ENCODE peak calls at places on chromosomes 2 and 18, in four cellular contexts. One of them, this sample, is unnamed. For H3K27me3, the result is how much of the 10 kb centered on the place peaks cover.

GRCh38 chr2:37829616-37830385 is 95.3 kb upstream of the RMDN2 start:
- DNase-seq in pancreas: no peak
- DNase-seq in lung: no peak
- DNase-seq in spleen: no peak
- DNase-seq in this sample: no peak

GRCh38 chr18:32930695-32931301 is 158.0 kb upstream of the KLHL14 start:
- DNase-seq in pancreas: no peak
- DNase-seq in lung: no peak
- DNase-seq in spleen: no peak
- DNase-seq in this sample: no peak

GRCh38 chr2:231687133-231687852 is 21.0 kb upstream of the PTMA start:
- DNase-seq in lung: peak
- DNase-seq in pancreas: no peak
- DNase-seq in spleen: peak
- DNase-seq in this sample: peak

GRCh38 chr2:218400167-218400929 is 680 bp downstream of the CTDSP1 start:
- DNase-seq in pancreas: peak
- DNase-seq in lung: peak
- DNase-seq in spleen: peak
- DNase-seq in this sample: peak

GRCh38 chr2:60213865-60214657 is 339.4 kb downstream of the BCL11A start:
- DNase-seq in pancreas: peak
- DNase-seq in spleen: no peak
- DNase-seq in lung: peak
- DNase-seq in this sample: no peak

GRCh38 chr2:212005077-212005671 is 533.4 kb downstream of the ERBB4 start:
- DNase-seq in spleen: no peak
- DNase-seq in lung: peak
- DNase-seq in pancreas: no peak
- DNase-seq in this sample: no peak

GRCh38 chr18:9992300-9992987 is 78.6 kb downstream of the VAPA start:
- DNase-seq in lung: peak
- DNase-seq in spleen: no peak
- DNase-seq in pancreas: no peak
- DNase-seq in this sample: no peak

GRCh38 chr2:8861797-8862196 is 24.4 kb upstream of the KIDINS220 start:
- DNase-seq in spleen: no peak
- DNase-seq in pancreas: no peak
- DNase-seq in lung: no peak
- DNase-seq in this sample: no peak

GRCh38 chr2:19900536-19901200 is 1.1 kb downstream of the TTC32 start:
- DNase-seq in spleen: no peak
- DNase-seq in pancreas: no peak
- DNase-seq in lung: no peak
- DNase-seq in this sample: no peak

GRCh38 chr2:73896362-73897239 is 3.8 kb downstream of the ACTG2 start:
- DNase-seq in spleen: no peak
- DNase-seq in pancreas: peak
- DNase-seq in lung: no peak
- DNase-seq in this sample: no peak

GRCh38 chr2:191665286-191665685 is 12.7 kb upstream of the NABP1 start:
- DNase-seq in lung: no peak
- DNase-seq in pancreas: no peak
- DNase-seq in spleen: no peak
- DNase-seq in this sample: no peak

GRCh38 chr2:157291018-157291417 is 33.5 kb downstream of the GALNT5 start:
- DNase-seq in spleen: no peak
- DNase-seq in lung: no peak
- DNase-seq in pancreas: no peak
- DNase-seq in this sample: no peak

GRCh38 chr2:225994748-225995405 is 595.4 kb downstream of the NYAP2 start:
- DNase-seq in pancreas: no peak
- DNase-seq in lung: no peak
- DNase-seq in spleen: no peak
- DNase-seq in this sample: no peak

GRCh38 chr2:167759531-167759930 is 487.9 kb downstream of the STK39 start:
- DNase-seq in spleen: no peak
- DNase-seq in pancreas: no peak
- DNase-seq in lung: no peak
- DNase-seq in this sample: no peak

GRCh38 chr2:113200236-113200635 is 26.5 kb downstream of the PSD4 start:
- DNase-seq in spleen: peak
- DNase-seq in pancreas: no peak
- DNase-seq in lung: no peak
- DNase-seq in this sample: no peak

GRCh38 chr2:178523596-178524134 is 43.4 kb downstream of the PLEKHA3 start:
- DNase-seq in lung: no peak
- DNase-seq in pancreas: no peak
- DNase-seq in spleen: no peak
- DNase-seq in this sample: no peak

DNA sequence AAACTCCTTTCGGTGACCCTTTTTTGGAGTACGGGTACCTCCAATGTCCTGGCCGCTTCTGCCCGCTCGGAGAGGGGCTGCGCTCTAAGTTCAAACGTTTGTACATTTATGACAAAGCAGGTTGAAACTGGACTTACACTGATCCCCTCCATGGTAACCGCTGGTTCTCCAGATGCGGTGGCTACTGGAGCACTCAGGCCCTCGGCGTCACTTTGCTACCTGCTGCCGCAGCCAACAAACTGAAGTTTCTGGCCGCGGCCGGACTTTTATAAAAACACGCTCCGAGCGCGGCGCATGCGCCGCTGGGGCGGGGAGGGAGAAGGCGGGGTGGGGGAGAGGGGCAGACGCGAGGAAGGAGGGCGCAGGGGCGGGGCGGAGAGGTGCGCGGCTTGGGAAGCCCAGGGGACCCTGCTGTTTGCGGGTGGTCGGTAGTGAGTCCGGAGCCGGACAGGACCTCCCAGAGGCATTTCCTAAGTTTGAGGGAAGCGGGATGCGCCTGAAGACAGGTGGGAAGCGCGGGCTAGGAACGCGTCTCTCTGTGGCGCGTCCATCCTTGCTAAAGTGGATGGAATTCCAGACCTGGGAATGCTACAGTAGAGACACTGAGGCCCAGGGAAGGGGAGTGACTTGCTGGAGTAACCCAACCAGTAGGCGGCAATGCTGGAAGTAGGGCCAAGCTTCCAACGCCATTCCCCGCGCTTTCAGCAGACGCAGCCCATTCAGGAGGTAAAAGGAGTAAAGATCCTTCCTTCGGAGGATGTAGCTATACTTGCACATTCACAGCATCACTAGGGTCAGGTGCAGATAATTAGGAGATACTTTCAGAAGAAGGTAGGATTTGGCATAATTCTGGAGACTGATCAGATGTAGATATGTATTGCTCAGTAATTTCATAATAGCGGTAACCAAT is at the start of gene CXCR4:
- DNase-seq in lung: peak
- DNase-seq in pancreas: peak
- DNase-seq in spleen: peak
- DNase-seq in this sample: peak
- H3K4me3 ChIP-seq in lung: peak
- H3K4me3 ChIP-seq in pancreas: peak
- H3K4me3 ChIP-seq in spleen: peak
- H3K4me3 ChIP-seq in this sample: peak

GRCh38 chr18:75782826-75783225 is 355.3 kb upstream of the SMIM21 start:
- DNase-seq in spleen: no peak
- DNase-seq in pancreas: no peak
- DNase-seq in lung: no peak
- DNase-seq in this sample: no peak

GRCh38 chr18:75783816-75784215 is 356.3 kb upstream of the SMIM21 start:
- DNase-seq in lung: no peak
- DNase-seq in spleen: no peak
- DNase-seq in pancreas: no peak
- DNase-seq in this sample: no peak

GRCh38 chr18:75779450-75779849 is 351.9 kb upstream of the SMIM21 start:
- DNase-seq in lung: no peak
- DNase-seq in pancreas: no peak
- DNase-seq in spleen: no peak
- DNase-seq in this sample: no peak

GRCh38 chr18:75777630-75778029 is 350.1 kb upstream of the SMIM21 start:
- DNase-seq in lung: no peak
- DNase-seq in pancreas: no peak
- DNase-seq in spleen: no peak
- DNase-seq in this sample: no peak

DNA sequence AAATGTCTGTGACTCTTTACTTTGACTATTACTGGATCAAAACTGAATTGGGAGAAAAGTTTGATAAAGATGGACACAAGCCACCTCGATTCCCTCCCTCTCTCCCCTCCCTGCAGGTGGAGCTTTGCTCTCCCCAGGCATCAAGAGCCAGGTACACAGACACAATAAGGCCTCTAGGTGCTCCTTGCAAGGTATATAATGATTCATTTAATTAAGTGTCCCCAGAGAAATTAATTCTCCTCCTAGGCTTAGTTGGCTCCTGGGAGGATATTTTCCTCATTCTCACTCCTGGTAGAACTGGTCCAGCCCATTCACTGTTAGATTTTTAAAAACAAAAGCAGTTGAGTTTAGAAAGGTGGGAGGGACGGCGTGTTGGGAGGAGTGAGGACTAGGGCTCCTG is 352.4 kb upstream of the SMIM21 start:
- DNase-seq in spleen: no peak
- DNase-seq in pancreas: no peak
- DNase-seq in lung: no peak
- DNase-seq in this sample: no peak
- H3K27me3 ChIP-seq in spleen: under half
- H3K27me3 ChIP-seq in pancreas: under half
- H3K27me3 ChIP-seq in lung: under half
- H3K27me3 ChIP-seq in this sample: under half

GRCh38 chr2:44254023-44254422 is 21.3 kb upstream of the SLC3A1 start:
- DNase-seq in lung: no peak
- DNase-seq in spleen: no peak
- DNase-seq in pancreas: no peak
- DNase-seq in this sample: no peak
- TF ChIP-seq CTCF in lung: no peak
- TF ChIP-seq CTCF in spleen: no peak
- TF ChIP-seq CTCF in pancreas: no peak
- TF ChIP-seq CTCF in this sample: no peak

DNA sequence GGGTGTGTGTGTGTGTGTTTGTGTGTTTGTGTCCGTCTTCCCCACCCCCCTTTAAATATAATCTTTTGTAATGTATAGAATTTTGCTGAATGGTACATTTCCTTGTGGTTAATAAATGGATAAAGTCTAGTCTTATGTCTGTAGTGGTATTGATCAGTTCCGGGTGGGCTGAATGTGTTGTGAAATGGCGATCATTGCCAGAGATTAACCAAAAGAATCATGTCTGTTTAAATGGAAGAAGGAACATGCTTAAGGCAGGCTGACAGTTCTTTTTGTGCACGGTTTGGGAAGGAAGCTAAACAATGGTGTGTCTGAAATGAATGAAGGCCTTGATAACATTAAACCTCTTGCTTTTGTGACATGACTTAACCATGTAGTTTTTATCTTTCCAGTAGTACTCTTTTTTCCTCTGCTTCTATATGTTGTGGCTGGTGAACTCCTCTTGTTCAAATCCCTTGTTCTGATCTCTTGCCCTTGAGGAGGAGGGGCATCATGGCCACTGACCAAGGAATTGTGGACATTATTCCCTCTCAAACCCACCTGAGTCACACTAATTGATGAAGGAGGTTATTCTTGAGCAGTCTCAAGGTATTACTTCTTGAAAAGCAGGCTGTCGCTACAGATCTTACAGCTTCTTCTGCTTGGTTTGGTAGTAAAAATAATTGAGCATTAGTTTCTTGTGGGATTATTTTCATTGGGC is 1.7 kb downstream of the ACVR2A start:
- DNase-seq in pancreas: no peak
- DNase-seq in spleen: no peak
- DNase-seq in lung: no peak
- DNase-seq in this sample: no peak
- H3K4me3 ChIP-seq in pancreas: no peak
- H3K4me3 ChIP-seq in spleen: peak
- H3K4me3 ChIP-seq in lung: no peak
- H3K4me3 ChIP-seq in this sample: peak

DNA sequence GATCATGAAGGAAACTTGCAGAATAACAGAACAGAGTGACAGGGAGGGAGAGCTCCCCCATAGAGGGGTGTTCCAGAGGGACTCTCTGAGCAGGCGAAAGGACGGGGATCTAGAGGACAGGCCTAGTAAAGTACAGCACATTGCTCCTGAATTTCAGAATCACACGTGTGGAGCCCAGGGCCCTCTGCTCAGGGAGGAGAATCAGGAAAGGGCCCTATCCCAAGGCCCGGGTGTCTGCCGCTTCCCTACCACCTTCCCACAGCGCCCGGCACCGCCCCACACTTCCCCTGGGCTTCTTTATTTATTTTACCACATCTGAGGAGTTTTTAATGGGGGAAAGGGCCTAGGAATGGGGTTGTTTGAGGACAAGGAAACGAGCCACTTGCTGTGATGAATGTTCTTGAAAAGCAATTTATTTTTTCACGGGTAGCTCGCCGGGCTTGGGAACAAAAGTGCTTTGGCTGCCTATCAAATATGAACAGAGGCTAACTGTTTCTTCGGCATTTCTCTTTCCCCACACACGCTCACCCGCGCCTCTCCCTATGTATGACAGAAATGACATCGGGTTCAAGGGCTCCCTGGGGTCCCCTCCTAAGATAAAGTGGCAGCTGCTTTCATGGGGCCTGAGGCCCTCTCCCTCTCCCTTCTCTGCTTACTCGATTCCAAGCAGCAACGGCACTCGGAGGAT is 79.3 kb upstream of the GLI2 start:
- DNase-seq in spleen: no peak
- DNase-seq in pancreas: no peak
- DNase-seq in lung: no peak
- DNase-seq in this sample: no peak
- H3K27me3 ChIP-seq in spleen: under half
- H3K27me3 ChIP-seq in pancreas: under half
- H3K27me3 ChIP-seq in lung: under half
- H3K27me3 ChIP-seq in this sample: under half

GRCh38 chr18:11246466-11246865 is 97.1 kb upstream of the PIEZO2 start:
- DNase-seq in lung: no peak
- DNase-seq in pancreas: no peak
- DNase-seq in spleen: no peak
- DNase-seq in this sample: no peak

GRCh38 chr18:11245889-11246288 is 96.5 kb upstream of the PIEZO2 start:
- DNase-seq in spleen: no peak
- DNase-seq in pancreas: no peak
- DNase-seq in lung: no peak
- DNase-seq in this sample: no peak

GRCh38 chr18:11251229-11251890 is 102.0 kb upstream of the PIEZO2 start:
- DNase-seq in pancreas: peak
- DNase-seq in lung: no peak
- DNase-seq in spleen: no peak
- DNase-seq in this sample: peak

GRCh38 chr18:11247381-11247970 is 98.1 kb upstream of the PIEZO2 start:
- DNase-seq in pancreas: no peak
- DNase-seq in lung: no peak
- DNase-seq in spleen: no peak
- DNase-seq in this sample: no peak

GRCh38 chr18:11246883-11247282 is 97.5 kb upstream of the PIEZO2 start:
- DNase-seq in spleen: no peak
- DNase-seq in lung: no peak
- DNase-seq in pancreas: no peak
- DNase-seq in this sample: no peak
- TF ChIP-seq CTCF in spleen: no peak
- TF ChIP-seq CTCF in lung: no peak
- TF ChIP-seq CTCF in pancreas: no peak
- TF ChIP-seq CTCF in this sample: no peak